ENCODE peak calls at places on chromosomes 12 and 14, in five cellular contexts. Q is upper lobe of right lung, A is epithelial cell of proximal tubule, M is lower leg skin, V is adrenal gland. B is an unnamed sample.

GRCh38 chr12:8036366-8036765 is 3.9 kb downstream of the FOXJ2 start:
- DNase-seq in M (no peak), A (no peak), Q (no peak), V (no peak), B (no peak)

GRCh38 chr12:112116232-112117060 is 7.9 kb upstream of the NAA25 start:
- DNase-seq in A (no peak), V (peak; percentile 59), M (peak; percentile 86), Q (peak; percentile 75), B (peak; percentile 60)

GRCh38 chr12:12800406-12801180 is 12.6 kb upstream of the DDX47 start:
- DNase-seq in M (peak; percentile 77), V (no peak), Q (no peak), A (no peak), B (no peak)

GRCh38 chr12:113747048-113747447 is 219.1 kb downstream of the RBM19 start:
- DNase-seq in V (no peak), M (no peak), A (no peak), Q (no peak), B (no peak)

GRCh38 chr12:89927226-89927698 is 218.6 kb upstream of the ATP2B1 start:
- DNase-seq in V (no peak), M (no peak), Q (no peak), A (no peak), B (peak; percentile 90)

GRCh38 chr12:82833461-82833860 is 146.8 kb downstream of the TMTC2 start:
- DNase-seq in M (no peak), A (no peak), V (no peak), Q (no peak), B (no peak)

GRCh38 chr14:54674342-54674741 is 107.4 kb downstream of the SAMD4A start:
- DNase-seq in A (no peak), M (no peak), V (no peak), Q (no peak), B (peak; percentile 69)

GRCh38 chr12:6063379-6063735 is 61.1 kb downstream of the VWF start:
- DNase-seq in V (no peak), A (no peak), Q (no peak), M (no peak), B (no peak)

GRCh38 chr14:60775296-60775695 is 40.7 kb downstream of the MNAT1 start:
- DNase-seq in V (no peak), A (no peak), Q (no peak), M (no peak), B (no peak)

GRCh38 chr12:23084236-23084995 is 459.4 kb downstream of the ETNK1 start:
- DNase-seq in A (peak; percentile 88), M (no peak), V (no peak), Q (no peak), B (no peak)

GRCh38 chr14:94328196-94328595 is 5.1 kb upstream of the SERPINA6 start:
- DNase-seq in M (no peak), V (no peak), Q (no peak), A (peak; percentile 91), B (no peak)

GRCh38 chr14:60637490-60638452 is 11.5 kb downstream of the SIX1 start:
- DNase-seq in Q (no peak), M (peak; percentile 82), V (no peak), A (no peak), B (no peak)

GRCh38 chr12:56046027-56046780 is 4.5 kb downstream of the RPS26 start:
- DNase-seq in Q (no peak), M (no peak), V (no peak), A (no peak), B (peak; percentile 32)

GRCh38 chr12:11651785-11652184 is 2.3 kb downstream of the ETV6 start:
- DNase-seq in V (no peak), Q (no peak), A (no peak), M (no peak), B (peak; percentile 48)

GRCh38 chr14:43914041-43914693 is 592.9 kb downstream of the FSCB start:
- DNase-seq in Q (no peak), M (no peak), A (no peak), V (no peak), B (no peak)

GRCh38 chr14:60250318-60251035 is 1.5 kb downstream of the PPM1A start:
- DNase-seq in Q (no peak), A (peak; percentile 68), V (no peak), M (no peak), B (no peak)

GRCh38 chr12:131867891-131868675 is 26.3 kb upstream of the ULK1 start:
- DNase-seq in V (no peak), M (no peak), A (no peak), Q (no peak), B (no peak)

GRCh38 chr14:21238823-21239518 is 30.3 kb downstream of the HNRNPC start:
- DNase-seq in Q (no peak), A (no peak), V (no peak), M (no peak), B (no peak)

GRCh38 chr14:68687746-68688145 is 105.1 kb downstream of the ZFP36L1 start:
- DNase-seq in A (no peak), V (no peak), M (peak; percentile 67), Q (peak; percentile 17), B (no peak)

GRCh38 chr12:49539406-49540228 is 787 bp downstream of the KCNH3 start:
- DNase-seq in M (peak; percentile 83), A (no peak), Q (peak; percentile 63), V (no peak), B (no peak)

GRCh38 chr12:89947437-89948265 is 239.0 kb upstream of the ATP2B1 start:
- DNase-seq in V (peak; percentile 20), Q (no peak), A (peak; percentile 79), M (no peak), B (no peak)

GRCh38 chr14:71709076-71709475 is 223.2 kb upstream of the RGS6 start:
- DNase-seq in V (no peak), M (no peak), A (no peak), Q (no peak), B (no peak)

GRCh38 chr12:105580841-105581352 is 250.4 kb downstream of the C12orf75 start:
- DNase-seq in Q (no peak), A (no peak), V (peak; percentile 14), M (no peak), B (no peak)

GRCh38 chr12:52836042-52836466 is 1.9 kb upstream of the KRT79 start:
- DNase-seq in Q (peak; percentile 81), V (no peak), M (no peak), A (no peak), B (no peak)

GRCh38 chr12:132406498-132407461 is 77.4 kb upstream of the GALNT9 start:
- DNase-seq in A (no peak), V (no peak), M (no peak), Q (no peak), B (no peak)

GRCh38 chr14:74697543-74697942 is 15.3 kb downstream of the AREL1 start:
- DNase-seq in Q (no peak), V (no peak), A (no peak), M (no peak), B (no peak)

GRCh38 chr12:1533205-1533601 is 61.2 kb downstream of the FBXL14 start:
- DNase-seq in M (peak; percentile 65), Q (no peak), V (no peak), A (no peak), B (peak; percentile 78)

DNA sequence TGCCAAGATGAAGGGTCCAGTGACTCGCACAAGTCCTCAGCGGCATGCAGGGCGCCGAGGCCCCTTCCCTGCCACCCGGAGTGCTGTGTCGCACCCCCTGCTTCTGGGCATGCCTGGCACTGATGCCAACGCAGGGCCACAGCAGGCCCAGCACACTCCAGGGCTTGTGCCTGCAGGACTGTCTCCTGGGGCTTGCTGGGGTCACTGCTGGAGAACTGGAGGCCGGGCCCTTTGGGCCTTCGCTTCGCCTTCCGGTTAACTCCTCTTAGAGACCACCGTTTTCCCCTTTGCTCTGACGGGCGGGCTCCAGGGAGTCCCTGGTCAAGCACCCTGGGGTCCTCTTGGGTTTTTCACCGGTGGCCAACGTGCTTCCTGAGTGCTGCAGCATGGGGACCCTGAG is 79.6 kb downstream of the WDR20 start:
- DNase-seq in Q (no peak), M (no peak), V (no peak), A (no peak), B (no peak)
- H3K4me3 ChIP-seq in Q (no peak overlapping the region), M (no peak overlapping the region), V (no peak overlapping the region), A (no peak overlapping the region), B (no peak overlapping the region)

DNA sequence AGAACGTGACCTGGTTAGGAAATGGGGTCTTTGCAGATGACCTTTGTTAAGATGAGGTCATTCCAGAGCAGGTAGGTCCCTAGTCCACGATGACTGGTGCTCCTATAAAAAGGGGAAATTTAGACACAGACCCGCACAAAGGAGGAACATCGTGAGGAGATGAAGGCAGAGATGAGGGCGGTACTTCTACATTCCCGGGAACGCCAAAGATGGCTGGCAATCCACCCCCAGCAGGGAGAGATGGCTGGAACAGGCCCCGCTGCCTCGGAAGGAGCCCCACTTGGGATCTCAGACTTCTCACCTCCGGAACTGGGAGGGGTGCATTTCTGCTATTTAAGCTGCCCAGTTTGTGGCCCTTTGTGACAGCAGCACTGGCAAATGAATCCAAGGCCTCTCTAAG is 85.0 kb downstream of the ITPK1 start:
- DNase-seq in Q (no peak), A (no peak), V (no peak), M (no peak), B (no peak)
- TF ChIP-seq CTCF in Q (no peak), A (no peak), V (no peak), M (no peak), B (no peak)

DNA sequence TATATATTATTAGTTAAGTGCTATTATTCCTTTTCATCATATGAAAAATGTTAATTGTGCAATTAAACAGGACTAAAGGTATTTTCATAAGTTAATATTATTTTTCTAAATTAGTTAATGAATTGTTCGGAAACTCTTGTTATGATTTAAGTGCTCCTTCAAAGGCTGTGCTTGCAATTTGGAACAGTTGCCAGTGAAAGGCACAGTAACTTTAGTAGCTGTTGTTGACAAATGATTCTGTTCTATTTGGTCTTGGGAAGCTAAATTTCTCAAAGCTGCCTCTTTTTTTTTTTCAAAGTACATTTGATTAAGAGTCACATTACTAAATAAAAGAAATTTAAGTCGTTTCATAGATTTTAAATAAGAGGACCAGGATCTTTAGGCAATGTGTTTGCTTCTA is 40.7 kb downstream of the PTPRQ start:
- DNase-seq in Q (no peak), V (no peak), M (no peak), A (no peak), B (no peak)
- H3K4me3 ChIP-seq in Q (no peak overlapping the region), V (no peak overlapping the region), M (no peak overlapping the region), A (no peak overlapping the region), B (no peak overlapping the region)

GRCh38 chr12:121796855-121797751 is 3.6 kb upstream of the RHOF start:
- DNase-seq in V (peak; percentile 94), A (peak; percentile 93), M (peak; percentile 98), Q (peak; percentile 97), B (no peak)
- TF ChIP-seq CTCF in V (peak; percentile 25), A (peak; percentile 35), M (no peak), Q (peak; percentile 44), B (no peak)

GRCh38 chr12:92146497-92146828 is 817 bp upstream of the BTG1 start:
- DNase-seq in M (no peak), V (no peak), A (no peak), Q (no peak), B (no peak)
- H3K4me3 ChIP-seq in M (peak overlapping the region; percentile 51), V (peak overlapping the region; percentile 35), A (peak overlapping the region; percentile 74), Q (peak overlapping the region; percentile 71), B (peak overlapping the region; percentile 94)

DNA sequence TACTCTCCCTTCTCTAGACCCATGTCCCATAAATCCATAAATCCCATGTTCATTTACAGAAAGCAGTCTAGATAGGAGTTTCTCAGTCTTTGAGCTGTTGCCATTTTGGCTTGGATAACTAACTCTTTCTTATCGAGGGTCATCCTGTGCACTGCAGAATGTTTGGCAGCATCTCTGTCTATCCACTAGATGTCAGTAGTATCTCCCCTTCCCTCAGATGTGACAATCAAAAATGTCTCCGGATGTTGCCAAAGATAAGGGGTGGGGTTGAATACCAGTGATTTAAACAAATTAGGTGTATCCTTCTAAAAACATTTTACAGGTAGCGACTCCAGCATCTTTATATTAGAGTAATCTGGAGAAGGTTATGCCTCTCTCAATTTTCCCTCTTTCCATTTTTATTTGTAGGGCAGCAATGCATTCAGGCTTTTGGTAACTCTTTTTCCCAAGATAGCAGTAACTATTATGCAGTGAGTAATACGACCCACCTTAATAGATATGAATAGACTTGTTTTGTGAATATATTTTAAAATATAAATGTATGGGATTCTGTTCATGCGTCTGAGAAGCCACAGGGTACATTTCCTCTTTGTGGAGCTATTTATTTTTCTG is 100.7 kb downstream of the LRRK2 start:
- DNase-seq in M (no peak), A (no peak), V (no peak), Q (no peak), B (peak; percentile 67)
- TF ChIP-seq CTCF in M (no peak), A (peak; percentile 68), V (no peak), Q (peak; percentile 48), B (peak; percentile 77)

B was measured in GM12865.